ENCODE peak calls at places on chromosomes 12 and 14, in four cellular contexts. V is PC-9, N is Karpas-422, X is MM.1S. I is an unnamed sample.

GRCh38 chr12:73947627-73948026 is 590.0 kb upstream of the ATXN7L3B start:
- DNase-seq in V (no peak), N (no peak), X (no peak), I (no peak)

GRCh38 chr14:101781240-101782061 is 19.9 kb downstream of the PPP2R5C start:
- DNase-seq in V (no peak), N (no peak), X (no peak), I (no peak)

GRCh38 chr12:65335021-65335714 is 56.7 kb downstream of the MSRB3 start:
- DNase-seq in V (no peak), N (no peak), X (no peak), I (no peak)

GRCh38 chr14:80787876-80788275 is 153.7 kb downstream of the CEP128 start:
- DNase-seq in V (no peak), N (no peak), X (no peak), I (no peak)

GRCh38 chr12:57018906-57019305 is 2.6 kb upstream of the TAC3 start:
- DNase-seq in V (no peak), N (no peak), X (no peak), I (no peak)

GRCh38 chr12:46659032-46659703 is 166.6 kb downstream of the SLC38A4 start:
- DNase-seq in V (no peak), N (no peak), X (no peak), I (no peak)

GRCh38 chr12:29990971-29991370 is 207.2 kb upstream of the TMTC1 start:
- DNase-seq in V (no peak), N (no peak), X (no peak), I (no peak)

GRCh38 chr14:76957224-76957881 is 71.2 kb downstream of the IRF2BPL start:
- DNase-seq in V (peak; percentile 44), N (no peak), X (no peak), I (peak; percentile 53)

GRCh38 chr14:60488175-60488574 is 2.3 kb upstream of the C14orf39 start:
- DNase-seq in V (no peak), N (no peak), X (no peak), I (no peak)

GRCh38 chr12:113135178-113136127 is at the start of gene RASAL1:
- DNase-seq in V (peak; percentile 74), N (peak; percentile 96), X (peak; percentile 37), I (no peak)

GRCh38 chr12:94070520-94070919 is 77.9 kb upstream of the PLXNC1 start:
- DNase-seq in V (no peak), N (no peak), X (no peak), I (no peak)

GRCh38 chr12:12349711-12350665 is at the start of gene MANSC1:
- DNase-seq in V (peak; percentile 71), N (no peak), X (peak; percentile 21), I (peak; percentile 73)

GRCh38 chr14:57761800-57762199 is 104.1 kb downstream of the SLC35F4 start:
- DNase-seq in V (no peak), N (no peak), X (no peak), I (no peak)

DNA sequence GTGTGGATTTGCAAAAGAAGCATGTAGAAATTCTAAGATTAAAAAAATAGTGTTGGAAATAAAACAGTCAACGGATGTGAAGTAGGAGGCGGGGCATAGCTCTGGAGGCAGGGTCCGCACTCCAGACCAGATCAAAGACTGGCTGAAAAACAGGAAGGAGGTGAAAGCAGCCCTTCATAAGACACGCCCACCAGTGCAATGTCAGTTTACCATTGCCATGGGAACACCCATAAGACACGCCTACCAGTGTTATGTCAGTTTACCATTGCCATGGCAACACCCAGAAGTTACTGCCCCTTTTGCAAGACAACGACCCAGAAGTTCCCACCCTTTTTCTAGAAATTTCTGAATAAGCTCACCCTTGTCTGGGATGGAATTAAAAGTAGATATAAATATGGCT is 87.1 kb downstream of the FZD10 start:
- DNase-seq in V (no peak), N (peak; percentile 52), X (no peak), I (no peak)
- H3K4me3 ChIP-seq in V (no peak overlapping the region), N (no peak overlapping the region), X (no peak overlapping the region), I (no peak overlapping the region)

DNA sequence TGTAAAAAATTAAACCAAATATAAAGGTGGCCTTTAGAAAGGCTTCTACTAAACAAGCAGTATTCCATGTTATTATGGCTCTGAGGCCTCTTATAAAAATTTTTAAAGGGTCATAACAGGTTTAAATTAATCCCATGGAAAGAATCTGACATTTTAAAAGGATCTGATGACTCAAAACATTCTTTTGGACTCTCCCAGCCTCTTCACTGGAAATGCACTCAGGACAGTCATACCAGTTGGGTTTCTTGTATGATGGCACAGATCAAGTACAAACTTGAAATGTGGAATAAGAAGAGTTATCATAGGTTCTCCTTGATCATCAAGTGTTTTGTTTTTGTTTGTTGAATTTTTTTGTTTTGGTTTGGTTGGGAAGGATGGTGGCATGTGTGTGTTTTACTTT is 50.8 kb downstream of the PPP2R5E start:
- DNase-seq in V (peak; percentile 67), N (no peak), X (no peak), I (no peak)
- H3K79me2 ChIP-seq in V (peaks cover 86% of the 10 kb centered on the region), N (peaks cover 98% of the 10 kb centered on the region), X (peaks cover 70% of the 10 kb centered on the region), I (peaks cover 91% of the 10 kb centered on the region)

GRCh38 chr12:52364901-52365489 is 2.3 kb downstream of the KRT85 start:
- DNase-seq in V (no peak), N (no peak), X (no peak), I (no peak)

GRCh38 chr12:52368494-52368893 is 1.2 kb upstream of the KRT85 start:
- DNase-seq in V (no peak), N (no peak), X (no peak), I (no peak)

GRCh38 chr12:52367876-52368275 is 595 bp upstream of the KRT85 start:
- DNase-seq in V (no peak), N (no peak), X (no peak), I (no peak)

GRCh38 chr12:52369220-52369619 is 1.9 kb upstream of the KRT85 start:
- DNase-seq in V (no peak), N (no peak), X (no peak), I (no peak)

GRCh38 chr12:52366738-52367485 is at the start of gene KRT85:
- DNase-seq in V (no peak), N (no peak), X (no peak), I (no peak)
- H3K4me3 ChIP-seq in V (no peak within 1 kb of the TSS), N (no peak within 1 kb of the TSS), X (no peak within 1 kb of the TSS), I (no peak within 1 kb of the TSS)

GRCh38 chr12:121575952-121576615 is 4.7 kb downstream of the KDM2B start:
- DNase-seq in V (no peak), N (no peak), X (no peak), I (no peak)
- H3K79me2 ChIP-seq in V (peaks cover 3% of the 10 kb centered on the region), N (no peaks in the 10 kb centered on the region), X (no peaks in the 10 kb centered on the region), I (peaks cover 47% of the 10 kb centered on the region)

GRCh38 chr14:53772936-53773335 is 183.7 kb downstream of the BMP4 start:
- DNase-seq in V (no peak), N (no peak), X (no peak), I (no peak)
- H3K4me3 ChIP-seq in V (no peak overlapping the region), N (no peak overlapping the region), X (no peak overlapping the region), I (no peak overlapping the region)

DNA sequence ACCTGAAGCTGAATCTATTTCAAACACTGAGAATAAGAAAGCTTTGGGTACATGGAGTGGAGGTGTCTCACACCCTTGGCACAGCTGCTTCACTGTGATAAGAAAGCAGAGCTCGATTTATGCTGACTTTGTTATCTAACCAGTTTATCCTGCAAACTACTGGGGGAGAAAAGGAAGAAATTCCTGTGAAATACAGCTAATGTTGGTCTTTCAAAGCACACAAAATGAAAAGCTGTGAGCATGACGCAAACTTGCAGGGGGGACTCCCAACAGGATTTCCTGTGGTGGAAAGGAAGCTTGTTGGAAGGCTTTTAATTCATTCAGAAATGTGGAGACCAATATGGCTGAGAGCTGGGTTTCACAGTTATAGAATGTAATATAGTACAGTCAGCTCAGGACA is 53.4 kb downstream of the SRGAP1 start:
- DNase-seq in V (no peak), N (no peak), X (no peak), I (no peak)
- H3K79me2 ChIP-seq in V (peaks cover 98% of the 10 kb centered on the region), N (no peaks in the 10 kb centered on the region), X (no peaks in the 10 kb centered on the region), I (no peaks in the 10 kb centered on the region)

GRCh38 chr14:64990939-64991338 is 4.2 kb downstream of the FNTB start:
- DNase-seq in V (no peak), N (no peak), X (no peak), I (no peak)
- H3K4me3 ChIP-seq in V (no peak overlapping the region), N (no peak overlapping the region), X (no peak overlapping the region), I (no peak overlapping the region)

I was measured in DND-41.